ENCODE peak calls at places on chromosomes 16 and 17, in four cellular contexts. X is activated CD8-positive, alpha-beta memory T cell treated with anti-CD3 and anti-CD28 coated beads for 1 hour; E is left ventricle myocardium superior; I is left cardiac atrium. F is an unnamed sample.

GRCh38 chr16:67857547-67858233 is 10.2 kb upstream of the CENPT start:
- DNase-seq in X (no peak), E (peak), I (peak), F (peak)

GRCh38 chr16:47687694-47688093 is 226.6 kb downstream of the PHKB start:
- DNase-seq in X (no peak), E (no peak), I (no peak), F (no peak)

GRCh38 chr17:37084375-37084774 is 135.6 kb downstream of the AATF start:
- DNase-seq in X (no peak), E (no peak), I (no peak), F (no peak)

GRCh38 chr16:2467301-2468141 is 3.6 kb upstream of the NTN3 start:
- DNase-seq in X (no peak), E (peak), I (peak), F (peak)

GRCh38 chr17:31092475-31093064 is 2.2 kb upstream of the NF1 start:
- DNase-seq in X (no peak), E (no peak), I (no peak), F (no peak)

GRCh38 chr16:84501077-84501735 is 3.3 kb downstream of the MEAK7 start:
- DNase-seq in X (no peak), E (no peak), I (no peak), F (no peak)

GRCh38 chr16:66886914-66887313 is 6.6 kb downstream of the PDP2 start:
- DNase-seq in X (no peak), E (no peak), I (no peak), F (no peak)

GRCh38 chr17:34254651-34255380 is at the start of gene CCL2:
- DNase-seq in X (no peak), E (peak), I (peak), F (peak)

GRCh38 chr17:7058831-7059447 is 15.0 kb upstream of the SLC16A11 start:
- DNase-seq in X (no peak), E (no peak), I (no peak), F (no peak)

GRCh38 chr16:47132310-47132709 is 11.4 kb downstream of the NETO2 start:
- DNase-seq in X (no peak), E (no peak), I (no peak), F (no peak)

GRCh38 chr16:22677024-22677830 is 136.7 kb upstream of the HS3ST2 start:
- DNase-seq in X (no peak), E (no peak), I (no peak), F (no peak)

GRCh38 chr16:3908951-3909437 is 28.5 kb upstream of the CREBBP start:
- DNase-seq in X (no peak), E (no peak), I (no peak), F (no peak)

GRCh38 chr16:24491721-24492120 is 47.6 kb upstream of the RBBP6 start:
- DNase-seq in X (no peak), E (no peak), I (no peak), F (no peak)

GRCh38 chr17:794876-795275 is 12.7 kb downstream of the MRM3 start:
- DNase-seq in X (no peak), E (peak), I (peak), F (peak)

GRCh38 chr16:72172105-72173034 is at the start of gene PMFBP1:
- DNase-seq in X (no peak), E (no peak), I (peak), F (peak)

F was measured in left lung.